ENCODE peak calls at places on chromosomes 7 and 10, in seven cellular contexts. One of them, this sample, is unnamed.

GRCh38 chr10:44998146-44998631 is 2.5 kb upstream of the ZNF22 start:
- DNase-seq in dorsolateral prefrontal cortex: no peak
- DNase-seq in HT-29: no peak
- DNase-seq in NCI-H748 treated with DMSO at 0.1 percent for 48 hours: no peak
- DNase-seq in ELF-1: no peak
- DNase-seq in pancreas: no peak
- DNase-seq in PC-3: no peak
- DNase-seq in this sample: no peak

GRCh38 chr7:25820432-25821040 is 331.5 kb upstream of the NFE2L3 start:
- DNase-seq in ELF-1: no peak
- DNase-seq in PC-3: peak; percentile 42
- DNase-seq in HT-29: peak; percentile 52
- DNase-seq in NCI-H748 treated with DMSO at 0.1 percent for 48 hours: no peak
- DNase-seq in pancreas: no peak
- DNase-seq in dorsolateral prefrontal cortex: no peak
- DNase-seq in this sample: no peak

GRCh38 chr10:8874268-8874667 is 819.8 kb downstream of the GATA3 start:
- DNase-seq in ELF-1: no peak
- DNase-seq in PC-3: no peak
- DNase-seq in pancreas: no peak
- DNase-seq in NCI-H748 treated with DMSO at 0.1 percent for 48 hours: no peak
- DNase-seq in HT-29: no peak
- DNase-seq in dorsolateral prefrontal cortex: no peak
- DNase-seq in this sample: no peak

GRCh38 chr7:138565451-138566114 is 105.5 kb downstream of the TRIM24 start:
- DNase-seq in PC-3: no peak
- DNase-seq in NCI-H748 treated with DMSO at 0.1 percent for 48 hours: no peak
- DNase-seq in HT-29: peak; percentile 17
- DNase-seq in pancreas: no peak
- DNase-seq in dorsolateral prefrontal cortex: no peak
- DNase-seq in ELF-1: peak; percentile 44
- DNase-seq in this sample: no peak

GRCh38 chr10:114751856-114752255 is 69.7 kb upstream of the FHIP2A start:
- DNase-seq in pancreas: no peak
- DNase-seq in dorsolateral prefrontal cortex: no peak
- DNase-seq in PC-3: peak; percentile 69
- DNase-seq in HT-29: no peak
- DNase-seq in ELF-1: no peak
- DNase-seq in NCI-H748 treated with DMSO at 0.1 percent for 48 hours: no peak
- DNase-seq in this sample: no peak

GRCh38 chr10:20363666-20364065 is 533.4 kb downstream of the NEBL start:
- DNase-seq in PC-3: no peak
- DNase-seq in ELF-1: no peak
- DNase-seq in HT-29: no peak
- DNase-seq in dorsolateral prefrontal cortex: no peak
- DNase-seq in pancreas: no peak
- DNase-seq in NCI-H748 treated with DMSO at 0.1 percent for 48 hours: no peak
- DNase-seq in this sample: no peak

GRCh38 chr10:131854579-131855335 is 46.1 kb upstream of the PPP2R2D start:
- DNase-seq in NCI-H748 treated with DMSO at 0.1 percent for 48 hours: no peak
- DNase-seq in pancreas: no peak
- DNase-seq in ELF-1: no peak
- DNase-seq in HT-29: no peak
- DNase-seq in PC-3: no peak
- DNase-seq in dorsolateral prefrontal cortex: no peak
- DNase-seq in this sample: peak; percentile 41

GRCh38 chr10:119531067-119531466 is 11.5 kb downstream of the RGS10 start:
- DNase-seq in PC-3: no peak
- DNase-seq in NCI-H748 treated with DMSO at 0.1 percent for 48 hours: no peak
- DNase-seq in HT-29: no peak
- DNase-seq in pancreas: no peak
- DNase-seq in dorsolateral prefrontal cortex: no peak
- DNase-seq in ELF-1: no peak
- DNase-seq in this sample: no peak

GRCh38 chr7:95828824-95829428 is 56.6 kb downstream of the DYNC1I1 start:
- DNase-seq in ELF-1: no peak
- DNase-seq in pancreas: no peak
- DNase-seq in NCI-H748 treated with DMSO at 0.1 percent for 48 hours: no peak
- DNase-seq in PC-3: peak; percentile 52
- DNase-seq in HT-29: no peak
- DNase-seq in dorsolateral prefrontal cortex: no peak
- DNase-seq in this sample: no peak

GRCh38 chr7:22351878-22352277 is 5.1 kb downstream of the RAPGEF5 start:
- DNase-seq in PC-3: peak; percentile 48
- DNase-seq in pancreas: no peak
- DNase-seq in HT-29: no peak
- DNase-seq in NCI-H748 treated with DMSO at 0.1 percent for 48 hours: no peak
- DNase-seq in ELF-1: no peak
- DNase-seq in dorsolateral prefrontal cortex: no peak
- DNase-seq in this sample: no peak

This sample was measured in heart left ventricle.